ENCODE peak calls at places on chromosome 20, in nine cellular contexts. One of them, this sample, is unnamed.

GRCh38 chr20:12925863-12926547 is 82.8 kb upstream of the SPTLC3 start:
- DNase-seq in GM23338: no peak
- DNase-seq in MM.1S: no peak
- DNase-seq in ovary: no peak
- DNase-seq in CD4-positive, alpha-beta memory T cell: no peak
- DNase-seq in IMR-90: no peak
- DNase-seq in mammary epithelial cell: no peak
- DNase-seq in stomach: no peak
- DNase-seq in caudate nucleus: no peak
- DNase-seq in this sample: no peak

GRCh38 chr20:61295249-61295648 is 43.2 kb downstream of the CDH4 start:
- DNase-seq in GM23338: no peak
- DNase-seq in MM.1S: no peak
- DNase-seq in ovary: no peak
- DNase-seq in CD4-positive, alpha-beta memory T cell: no peak
- DNase-seq in IMR-90: peak
- DNase-seq in mammary epithelial cell: no peak
- DNase-seq in stomach: no peak
- DNase-seq in caudate nucleus: no peak
- DNase-seq in this sample: no peak

GRCh38 chr20:53579581-53580375 is 13.9 kb downstream of the ZNF217 start:
- DNase-seq in GM23338: no peak
- DNase-seq in MM.1S: no peak
- DNase-seq in ovary: no peak
- DNase-seq in CD4-positive, alpha-beta memory T cell: no peak
- DNase-seq in IMR-90: peak
- DNase-seq in mammary epithelial cell: peak
- DNase-seq in stomach: peak
- DNase-seq in caudate nucleus: no peak
- DNase-seq in this sample: no peak

GRCh38 chr20:57381596-57382503 is 9.3 kb upstream of the RBM38 start:
- DNase-seq in GM23338: peak
- DNase-seq in MM.1S: peak
- DNase-seq in ovary: peak
- DNase-seq in CD4-positive, alpha-beta memory T cell: peak
- DNase-seq in IMR-90: peak
- DNase-seq in mammary epithelial cell: peak
- DNase-seq in stomach: peak
- DNase-seq in caudate nucleus: peak
- DNase-seq in this sample: peak

GRCh38 chr20:54000262-54000661 is 70.1 kb downstream of the BCAS1 start:
- DNase-seq in GM23338: no peak
- DNase-seq in MM.1S: no peak
- DNase-seq in ovary: no peak
- DNase-seq in CD4-positive, alpha-beta memory T cell: no peak
- DNase-seq in IMR-90: no peak
- DNase-seq in mammary epithelial cell: no peak
- DNase-seq in stomach: no peak
- DNase-seq in caudate nucleus: no peak
- DNase-seq in this sample: no peak

GRCh38 chr20:23043376-23043775 is 6.1 kb downstream of the THBD start:
- DNase-seq in GM23338: no peak
- DNase-seq in MM.1S: no peak
- DNase-seq in ovary: no peak
- DNase-seq in CD4-positive, alpha-beta memory T cell: no peak
- DNase-seq in IMR-90: no peak
- DNase-seq in mammary epithelial cell: no peak
- DNase-seq in stomach: peak
- DNase-seq in caudate nucleus: no peak
- DNase-seq in this sample: no peak

GRCh38 chr20:35004051-35004725 is 48.5 kb downstream of the MYH7B start:
- DNase-seq in GM23338: no peak
- DNase-seq in MM.1S: no peak
- DNase-seq in ovary: peak
- DNase-seq in CD4-positive, alpha-beta memory T cell: no peak
- DNase-seq in IMR-90: no peak
- DNase-seq in mammary epithelial cell: no peak
- DNase-seq in stomach: no peak
- DNase-seq in caudate nucleus: no peak
- DNase-seq in this sample: no peak

GRCh38 chr20:40471261-40471629 is 217.8 kb downstream of the MAFB start:
- DNase-seq in GM23338: peak
- DNase-seq in MM.1S: no peak
- DNase-seq in ovary: no peak
- DNase-seq in CD4-positive, alpha-beta memory T cell: no peak
- DNase-seq in IMR-90: no peak
- DNase-seq in mammary epithelial cell: no peak
- DNase-seq in stomach: no peak
- DNase-seq in caudate nucleus: no peak
- DNase-seq in this sample: no peak

GRCh38 chr20:21571841-21572690 is 58.2 kb upstream of the NKX2-2 start:
- DNase-seq in GM23338: peak
- DNase-seq in MM.1S: peak
- DNase-seq in ovary: no peak
- DNase-seq in CD4-positive, alpha-beta memory T cell: no peak
- DNase-seq in IMR-90: no peak
- DNase-seq in mammary epithelial cell: no peak
- DNase-seq in stomach: no peak
- DNase-seq in caudate nucleus: no peak
- DNase-seq in this sample: no peak

DNA sequence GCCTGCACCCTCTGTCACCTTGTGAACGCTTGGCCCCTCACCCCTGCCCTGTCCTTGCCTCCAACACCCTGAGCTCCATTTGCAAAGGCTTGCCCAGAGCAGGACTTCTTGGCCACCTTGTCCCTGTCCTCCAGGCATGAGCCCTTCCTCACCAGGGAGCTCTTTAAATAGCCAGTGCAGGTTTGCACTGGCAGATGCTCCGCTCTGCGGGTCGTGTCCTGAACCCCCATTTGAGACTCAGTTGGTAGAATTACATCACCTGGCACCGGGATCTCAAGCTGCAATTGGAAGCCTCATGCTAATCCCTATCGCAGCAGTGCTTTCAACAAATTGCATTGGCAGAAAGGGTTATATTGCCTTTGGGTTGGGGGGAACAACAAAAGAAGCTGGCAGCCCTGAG is 85.9 kb downstream of the TRMT6 start:
- DNase-seq in GM23338: no peak
- DNase-seq in MM.1S: no peak
- DNase-seq in ovary: peak
- DNase-seq in CD4-positive, alpha-beta memory T cell: no peak
- DNase-seq in IMR-90: no peak
- DNase-seq in mammary epithelial cell: no peak
- DNase-seq in stomach: no peak
- DNase-seq in caudate nucleus: no peak
- DNase-seq in this sample: no peak
- H3K27ac ChIP-seq in GM23338: no peak
- H3K27ac ChIP-seq in MM.1S: no peak
- H3K27ac ChIP-seq in ovary: no peak
- H3K27ac ChIP-seq in CD4-positive, alpha-beta memory T cell: no peak
- H3K27ac ChIP-seq in IMR-90: no peak
- H3K27ac ChIP-seq in mammary epithelial cell: no peak
- H3K27ac ChIP-seq in stomach: no peak
- H3K27ac ChIP-seq in caudate nucleus: no peak
- H3K27ac ChIP-seq in this sample: no peak

GRCh38 chr20:50842821-50843220 is 48.0 kb downstream of the BCAS4 start:
- DNase-seq in GM23338: no peak
- DNase-seq in MM.1S: no peak
- DNase-seq in ovary: no peak
- DNase-seq in CD4-positive, alpha-beta memory T cell: no peak
- DNase-seq in IMR-90: no peak
- DNase-seq in mammary epithelial cell: no peak
- DNase-seq in stomach: no peak
- DNase-seq in caudate nucleus: no peak
- DNase-seq in this sample: no peak

GRCh38 chr20:50845566-50846211 is 50.8 kb downstream of the BCAS4 start:
- DNase-seq in GM23338: no peak
- DNase-seq in MM.1S: no peak
- DNase-seq in ovary: no peak
- DNase-seq in CD4-positive, alpha-beta memory T cell: no peak
- DNase-seq in IMR-90: no peak
- DNase-seq in mammary epithelial cell: no peak
- DNase-seq in stomach: no peak
- DNase-seq in caudate nucleus: no peak
- DNase-seq in this sample: no peak

GRCh38 chr20:50843331-50844276 is 48.7 kb downstream of the BCAS4 start:
- DNase-seq in GM23338: no peak
- DNase-seq in MM.1S: no peak
- DNase-seq in ovary: no peak
- DNase-seq in CD4-positive, alpha-beta memory T cell: no peak
- DNase-seq in IMR-90: no peak
- DNase-seq in mammary epithelial cell: peak
- DNase-seq in stomach: peak
- DNase-seq in caudate nucleus: no peak
- DNase-seq in this sample: no peak

GRCh38 chr20:50848341-50848808 is 53.5 kb downstream of the BCAS4 start:
- DNase-seq in GM23338: no peak
- DNase-seq in MM.1S: no peak
- DNase-seq in ovary: no peak
- DNase-seq in CD4-positive, alpha-beta memory T cell: no peak
- DNase-seq in IMR-90: no peak
- DNase-seq in mammary epithelial cell: peak
- DNase-seq in stomach: peak
- DNase-seq in caudate nucleus: peak
- DNase-seq in this sample: no peak

GRCh38 chr20:50844430-50845100 is 49.7 kb downstream of the BCAS4 start:
- DNase-seq in GM23338: no peak
- DNase-seq in MM.1S: no peak
- DNase-seq in ovary: no peak
- DNase-seq in CD4-positive, alpha-beta memory T cell: no peak
- DNase-seq in IMR-90: peak
- DNase-seq in mammary epithelial cell: peak
- DNase-seq in stomach: peak
- DNase-seq in caudate nucleus: no peak
- DNase-seq in this sample: no peak
- H3K27ac ChIP-seq in GM23338: no peak
- H3K27ac ChIP-seq in MM.1S: no peak
- H3K27ac ChIP-seq in ovary: no peak
- H3K27ac ChIP-seq in CD4-positive, alpha-beta memory T cell: no peak
- H3K27ac ChIP-seq in IMR-90: no peak
- H3K27ac ChIP-seq in mammary epithelial cell: peak
- H3K27ac ChIP-seq in stomach: no peak
- H3K27ac ChIP-seq in caudate nucleus: no peak
- H3K27ac ChIP-seq in this sample: no peak

GRCh38 chr20:48687097-48687800 is 140.6 kb downstream of the PREX1 start:
- DNase-seq in GM23338: no peak
- DNase-seq in MM.1S: no peak
- DNase-seq in ovary: no peak
- DNase-seq in CD4-positive, alpha-beta memory T cell: no peak
- DNase-seq in IMR-90: no peak
- DNase-seq in mammary epithelial cell: no peak
- DNase-seq in stomach: no peak
- DNase-seq in caudate nucleus: no peak
- DNase-seq in this sample: no peak

GRCh38 chr20:48684501-48685041 is 143.2 kb downstream of the PREX1 start:
- DNase-seq in GM23338: no peak
- DNase-seq in MM.1S: no peak
- DNase-seq in ovary: no peak
- DNase-seq in CD4-positive, alpha-beta memory T cell: no peak
- DNase-seq in IMR-90: no peak
- DNase-seq in mammary epithelial cell: no peak
- DNase-seq in stomach: peak
- DNase-seq in caudate nucleus: no peak
- DNase-seq in this sample: no peak

GRCh38 chr20:48685300-48685699 is 142.5 kb downstream of the PREX1 start:
- DNase-seq in GM23338: no peak
- DNase-seq in MM.1S: no peak
- DNase-seq in ovary: no peak
- DNase-seq in CD4-positive, alpha-beta memory T cell: no peak
- DNase-seq in IMR-90: no peak
- DNase-seq in mammary epithelial cell: no peak
- DNase-seq in stomach: no peak
- DNase-seq in caudate nucleus: no peak
- DNase-seq in this sample: no peak

GRCh38 chr20:48688579-48688978 is 139.2 kb downstream of the PREX1 start:
- DNase-seq in GM23338: no peak
- DNase-seq in MM.1S: no peak
- DNase-seq in ovary: no peak
- DNase-seq in CD4-positive, alpha-beta memory T cell: no peak
- DNase-seq in IMR-90: no peak
- DNase-seq in mammary epithelial cell: no peak
- DNase-seq in stomach: no peak
- DNase-seq in caudate nucleus: no peak
- DNase-seq in this sample: no peak

DNA sequence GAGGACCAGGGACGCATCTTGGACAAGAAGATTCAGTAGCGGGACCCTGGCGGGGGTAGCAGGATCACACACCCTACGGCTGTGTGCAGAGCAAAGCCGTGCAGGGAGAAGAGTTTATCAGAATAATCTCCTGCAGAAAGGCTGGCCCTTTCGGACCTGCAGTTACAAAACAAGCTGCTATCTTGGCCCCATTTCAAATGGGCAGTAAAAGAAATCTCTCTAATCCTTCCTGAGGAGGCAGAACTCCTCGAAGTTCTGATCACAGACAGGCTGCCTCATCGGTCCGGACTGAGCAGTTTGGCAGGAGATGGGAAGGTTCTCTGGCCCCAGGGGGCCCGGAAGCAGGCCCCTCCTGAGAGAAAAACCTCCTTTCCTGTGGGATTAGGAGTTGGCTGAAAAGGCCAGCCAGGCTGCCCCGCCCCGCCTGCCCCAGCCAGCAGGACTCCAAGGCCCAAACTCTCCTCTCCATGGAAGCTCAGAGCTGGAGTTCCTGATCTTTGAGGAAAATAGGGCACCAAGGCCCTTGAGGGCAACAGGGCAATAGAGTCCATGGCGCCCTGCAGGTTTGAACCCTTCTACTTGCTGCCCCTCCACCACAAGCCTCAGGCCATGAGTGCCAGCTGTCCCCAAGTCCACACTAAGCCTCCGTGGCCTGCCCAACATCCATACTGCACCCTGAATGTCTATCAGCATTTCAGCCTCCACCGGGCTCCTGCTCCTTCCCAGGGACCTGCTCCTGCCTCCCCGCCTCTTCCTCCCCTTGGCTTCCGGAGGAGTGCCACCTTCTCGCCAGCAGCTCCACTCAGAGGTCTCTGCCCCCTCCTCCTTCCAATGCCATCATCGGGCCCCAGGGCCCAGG is 141.3 kb downstream of the PREX1 start:
- DNase-seq in GM23338: no peak
- DNase-seq in MM.1S: no peak
- DNase-seq in ovary: no peak
- DNase-seq in CD4-positive, alpha-beta memory T cell: no peak
- DNase-seq in IMR-90: no peak
- DNase-seq in mammary epithelial cell: no peak
- DNase-seq in stomach: peak
- DNase-seq in caudate nucleus: no peak
- DNase-seq in this sample: no peak
- H3K27ac ChIP-seq in GM23338: no peak
- H3K27ac ChIP-seq in MM.1S: no peak
- H3K27ac ChIP-seq in ovary: no peak
- H3K27ac ChIP-seq in CD4-positive, alpha-beta memory T cell: no peak
- H3K27ac ChIP-seq in IMR-90: no peak
- H3K27ac ChIP-seq in mammary epithelial cell: no peak
- H3K27ac ChIP-seq in stomach: no peak
- H3K27ac ChIP-seq in caudate nucleus: peak
- H3K27ac ChIP-seq in this sample: no peak

DNA sequence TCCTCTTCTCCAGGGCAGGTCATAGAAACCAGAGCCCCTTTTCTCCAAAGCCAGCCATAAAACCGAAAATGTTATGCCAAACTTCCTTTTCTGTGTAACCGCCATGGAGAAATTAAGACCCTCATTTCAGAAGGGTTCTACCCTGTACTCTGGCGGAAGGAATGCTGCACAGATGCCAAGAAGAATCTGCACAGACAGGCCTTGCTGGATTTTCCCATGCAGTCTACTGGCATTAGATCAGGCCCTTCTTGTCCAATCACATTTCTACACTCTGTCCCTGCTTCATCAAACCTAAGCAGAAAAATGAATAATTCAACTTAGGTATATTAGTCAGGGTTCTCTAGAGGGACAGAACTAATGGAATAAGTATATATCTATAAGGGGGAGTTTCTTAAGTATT is 43.2 kb upstream of the MC3R start:
- DNase-seq in GM23338: no peak
- DNase-seq in MM.1S: no peak
- DNase-seq in ovary: no peak
- DNase-seq in CD4-positive, alpha-beta memory T cell: no peak
- DNase-seq in IMR-90: no peak
- DNase-seq in mammary epithelial cell: peak
- DNase-seq in stomach: no peak
- DNase-seq in caudate nucleus: no peak
- DNase-seq in this sample: no peak
- H3K27ac ChIP-seq in GM23338: no peak
- H3K27ac ChIP-seq in MM.1S: no peak
- H3K27ac ChIP-seq in ovary: no peak
- H3K27ac ChIP-seq in CD4-positive, alpha-beta memory T cell: no peak
- H3K27ac ChIP-seq in IMR-90: no peak
- H3K27ac ChIP-seq in mammary epithelial cell: no peak
- H3K27ac ChIP-seq in stomach: no peak
- H3K27ac ChIP-seq in caudate nucleus: no peak
- H3K27ac ChIP-seq in this sample: no peak

This sample was measured in effector memory CD4-positive, alpha-beta T cell.